ENCODE peak calls at places on chromosomes 11 and 22, in ten cellular contexts. G is choroid plexus epithelial cell; L is activated CD4-positive, alpha-beta T cell treated with anti-CD3 and anti-CD28 coated beads for 24 hours; K is substantia nigra; F is ELF-1; Z is activated naive CD4-positive, alpha-beta T cell; J is thoracic aorta; R is PC-3; I is psoas muscle; M is astrocyte of the spinal cord. A is an unnamed sample.

GRCh38 chr22:19461506-19461905 is 14.0 kb upstream of the C22orf39 start:
- DNase-seq in K (no peak), R (no peak), G (no peak), I (no peak), L (no peak), J (no peak), M (no peak), Z (no peak), F (no peak), A (no peak)

GRCh38 chr11:12712132-12712531 is 37.9 kb downstream of the TEAD1 start:
- DNase-seq in J (no peak), F (no peak), M (no peak), L (no peak), Z (no peak), K (no peak), R (no peak), I (no peak), G (no peak), A (no peak)

GRCh38 chr22:37021041-37021440 is 1.5 kb downstream of the MPST start:
- DNase-seq in J (no peak), G (no peak), M (no peak), F (no peak), K (no peak), L (no peak), I (no peak), R (no peak), Z (no peak), A (no peak)

GRCh38 chr11:62931501-62932278 is 10.5 kb upstream of the CHRM1 start:
- DNase-seq in I (no peak), K (no peak), Z (no peak), G (no peak), M (peak), F (no peak), J (no peak), L (no peak), R (peak), A (no peak)

GRCh38 chr11:77884186-77884828 is 63.4 kb downstream of the AAMDC start:
- DNase-seq in J (no peak), Z (no peak), L (no peak), F (no peak), M (peak), R (no peak), K (no peak), I (no peak), G (peak), A (no peak)

GRCh38 chr22:33248927-33249326 is 190.7 kb upstream of the SYN3 start:
- DNase-seq in I (no peak), G (no peak), M (no peak), K (no peak), L (no peak), J (no peak), Z (no peak), R (no peak), F (no peak), A (no peak)

GRCh38 chr11:71999813-72000590 is 1.3 kb downstream of the IL18BP start:
- DNase-seq in L (no peak), F (no peak), M (no peak), J (no peak), Z (no peak), K (no peak), I (no peak), G (no peak), R (no peak), A (no peak)

GRCh38 chr11:35491231-35491871 is 34.1 kb downstream of the PAMR1 start:
- DNase-seq in J (no peak), R (peak), I (no peak), G (peak), L (no peak), K (no peak), M (peak), Z (no peak), F (no peak), A (no peak)

GRCh38 chr22:29375436-29376076 is 12.8 kb downstream of the AP1B1 start:
- DNase-seq in G (no peak), J (no peak), K (no peak), R (no peak), M (no peak), Z (no peak), L (no peak), F (no peak), I (peak), A (no peak)

GRCh38 chr11:86459002-86459385 is 84.3 kb downstream of the CCDC81 start:
- DNase-seq in K (no peak), G (no peak), Z (no peak), F (no peak), R (peak), L (no peak), I (no peak), J (no peak), M (peak), A (no peak)

GRCh38 chr11:119205080-119205479 is 1.1 kb upstream of the CBL start:
- DNase-seq in I (no peak), M (no peak), J (no peak), R (no peak), G (no peak), L (no peak), Z (no peak), K (no peak), F (peak), A (no peak)

GRCh38 chr22:19037282-19038163 is 84.7 kb downstream of the DGCR2 start:
- DNase-seq in M (no peak), L (no peak), F (no peak), G (no peak), K (no peak), I (no peak), R (no peak), Z (no peak), J (no peak), A (no peak)

GRCh38 chr11:113551645-113552044 is 76.4 kb upstream of the DRD2 start:
- DNase-seq in J (no peak), M (no peak), K (no peak), G (no peak), I (no peak), F (no peak), Z (no peak), L (no peak), R (no peak), A (no peak)

GRCh38 chr11:68120212-68121066 is 749 bp downstream of the CHKA start:
- DNase-seq in R (peak), G (peak), Z (peak), F (peak), I (peak), M (peak), J (no peak), K (no peak), L (no peak), A (no peak)

GRCh38 chr11:5004429-5005274 is 10.0 kb downstream of the OR51L1 start:
- DNase-seq in M (peak), F (peak), G (peak), Z (no peak), R (peak), J (no peak), L (no peak), I (no peak), K (no peak), A (peak)

GRCh38 chr11:19970944-19971343 is 189.3 kb downstream of the DBX1 start:
- DNase-seq in G (no peak), M (no peak), F (no peak), I (no peak), J (no peak), Z (no peak), K (no peak), R (no peak), L (no peak), A (no peak)

GRCh38 chr11:9025101-9025850 is 21.5 kb upstream of the NRIP3 start:
- DNase-seq in J (no peak), K (no peak), G (no peak), L (no peak), F (no peak), M (no peak), R (no peak), Z (no peak), I (no peak), A (no peak)

GRCh38 chr11:45449036-45449601 is 163.0 kb upstream of the SYT13 start:
- DNase-seq in F (no peak), G (no peak), Z (no peak), M (no peak), J (no peak), K (no peak), R (no peak), L (no peak), I (no peak), A (no peak)

GRCh38 chr11:109033627-109034340 is 368.9 kb downstream of the DDX10 start:
- DNase-seq in M (peak), J (no peak), I (no peak), Z (no peak), F (no peak), L (no peak), K (no peak), R (peak), G (peak), A (no peak)

GRCh38 chr22:32245042-32245441 is 10.1 kb downstream of the SLC5A4 start:
- DNase-seq in J (no peak), G (no peak), R (no peak), I (no peak), Z (no peak), K (no peak), F (no peak), M (no peak), L (no peak), A (no peak)

GRCh38 chr11:108906329-108906728 is 241.5 kb downstream of the DDX10 start:
- DNase-seq in J (no peak), R (peak), Z (no peak), M (peak), L (no peak), G (peak), I (no peak), F (no peak), K (no peak), A (no peak)

GRCh38 chr11:72037554-72038311 is 39.0 kb downstream of the IL18BP start:
- DNase-seq in J (no peak), L (no peak), M (no peak), K (no peak), F (no peak), G (no peak), Z (no peak), I (peak), R (no peak), A (no peak)

GRCh38 chr22:36486619-36487384 is 5.4 kb upstream of the TXN2 start:
- DNase-seq in L (peak), R (peak), G (peak), J (no peak), K (no peak), M (peak), F (peak), I (no peak), Z (peak), A (no peak)

GRCh38 chr22:19757985-19758895 is 2.3 kb upstream of the TBX1 start:
- DNase-seq in Z (no peak), M (no peak), G (no peak), J (no peak), L (no peak), F (no peak), K (no peak), R (no peak), I (no peak), A (no peak)

A was measured in H1.